ENCODE peak calls at places on chromosomes 11 and 22, in four cellular contexts. O is DMS153, B is DMS 273 treated with DMSO at 0.1 percent for 48 hours, U is cardiac muscle cell. Y is an unnamed sample.

GRCh38 chr22:29580200-29580810 is 608 bp downstream of the NIPSNAP1 start:
- DNase-seq in O (no peak), B (no peak), U (no peak), Y (no peak)

GRCh38 chr11:62556102-62556871 is 9.7 kb upstream of the AHNAK start:
- DNase-seq in O (peak; percentile 66), B (peak; percentile 87), U (peak; percentile 94), Y (no peak)

GRCh38 chr11:102456381-102456780 is 3.8 kb upstream of the TMEM123 start:
- DNase-seq in O (no peak), B (no peak), U (peak; percentile 82), Y (no peak)

GRCh38 chr11:117345039-117345438 is 17.4 kb downstream of the CEP164 start:
- DNase-seq in O (no peak), B (no peak), U (no peak), Y (no peak)

GRCh38 chr11:121437686-121438078 is 14.4 kb upstream of the SORL1 start:
- DNase-seq in O (no peak), B (no peak), U (no peak), Y (no peak)

GRCh38 chr11:86517557-86517956 is 142.9 kb downstream of the CCDC81 start:
- DNase-seq in O (no peak), B (no peak), U (no peak), Y (no peak)

GRCh38 chr11:72641900-72642814 is 32.1 kb downstream of the PDE2A start:
- DNase-seq in O (no peak), B (no peak), U (peak; percentile 19), Y (peak; percentile 6)

GRCh38 chr11:116243975-116244374 is 528.8 kb downstream of the BUD13 start:
- DNase-seq in O (no peak), B (no peak), U (no peak), Y (no peak)

GRCh38 chr11:117818036-117818858 is 6.3 kb downstream of the FXYD2 start:
- DNase-seq in O (no peak), B (no peak), U (no peak), Y (no peak)

GRCh38 chr11:62054484-62055121 is 69.2 kb upstream of the INCENP start:
- DNase-seq in O (peak; percentile 56), B (no peak), U (peak; percentile 26), Y (peak; percentile 6)

GRCh38 chr11:45834298-45834756 is 12.9 kb upstream of the CRY2 start:
- DNase-seq in O (no peak), B (no peak), U (no peak), Y (no peak)

GRCh38 chr11:63589000-63589399 is 25.2 kb downstream of the PLAAT3 start:
- DNase-seq in O (no peak), B (no peak), U (peak; percentile 50), Y (no peak)

GRCh38 chr11:121048464-121049233 is 24.7 kb downstream of the TBCEL start:
- DNase-seq in O (no peak), B (no peak), U (no peak), Y (no peak)

GRCh38 chr11:7540830-7541555 is 27.2 kb downstream of the PPFIBP2 start:
- DNase-seq in O (peak; percentile 19), B (peak; percentile 1), U (no peak), Y (peak; percentile 36)

GRCh38 chr11:35820614-35821013 is 123.2 kb upstream of the LDLRAD3 start:
- DNase-seq in O (no peak), B (no peak), U (no peak), Y (no peak)

GRCh38 chr11:61671527-61671926 is 8.7 kb upstream of the DAGLA start:
- DNase-seq in O (no peak), B (no peak), U (no peak), Y (no peak)

GRCh38 chr11:131598305-131598704 is 227.9 kb downstream of the NTM start:
- DNase-seq in O (no peak), B (no peak), U (no peak), Y (no peak)

GRCh38 chr22:17265649-17266248 is 46.5 kb upstream of the ADA2 start:
- DNase-seq in O (no peak), B (no peak), U (no peak), Y (no peak)

GRCh38 chr11:46389450-46390330 is 1.9 kb downstream of the CHRM4 start:
- DNase-seq in O (peak; percentile 58), B (peak; percentile 11), U (peak; percentile 72), Y (peak; percentile 52)

GRCh38 chr11:35605691-35606090 is 12.6 kb upstream of the FJX1 start:
- DNase-seq in O (no peak), B (no peak), U (peak; percentile 76), Y (no peak)

GRCh38 chr11:128527046-128527445 is 60.3 kb downstream of the ETS1 start:
- DNase-seq in O (no peak), B (no peak), U (no peak), Y (no peak)

GRCh38 chr11:78549624-78550409 is 24.8 kb downstream of the NARS2 start:
- DNase-seq in O (no peak), B (no peak), U (no peak), Y (no peak)

GRCh38 chr11:17801166-17801565 is 66.6 kb downstream of the KCNC1 start:
- DNase-seq in O (no peak), B (no peak), U (no peak), Y (no peak)

GRCh38 chr22:29073618-29074275 is 912 bp downstream of the KREMEN1 start:
- DNase-seq in O (peak; percentile 18), B (no peak), U (peak; percentile 47), Y (no peak)

GRCh38 chr11:122769126-122769780 is 69.0 kb upstream of the CRTAM start:
- DNase-seq in O (no peak), B (no peak), U (peak; percentile 47), Y (no peak)

GRCh38 chr11:118260353-118260752 is 3.7 kb downstream of the MPZL2 start:
- DNase-seq in O (no peak), B (no peak), U (no peak), Y (no peak)

GRCh38 chr11:126080206-126080941 is 17.7 kb upstream of the CDON start:
- DNase-seq in O (peak; percentile 34), B (peak; percentile 2), U (peak; percentile 30), Y (peak; percentile 19)

GRCh38 chr22:28250036-28250695 is 331.1 kb upstream of the PITPNB start:
- DNase-seq in O (no peak), B (no peak), U (no peak), Y (no peak)

GRCh38 chr11:47950396-47950795 is 30.0 kb upstream of the PTPRJ start:
- DNase-seq in O (no peak), B (no peak), U (peak; percentile 76), Y (no peak)

GRCh38 chr11:17277024-17277584 is 565 bp downstream of the NUCB2 start:
- DNase-seq in O (peak; percentile 35), B (no peak), U (peak; percentile 52), Y (peak; percentile 46)

GRCh38 chr11:130817608-130817944 is 98.7 kb downstream of the SNX19 start:
- DNase-seq in O (no peak), B (no peak), U (peak; percentile 70), Y (no peak)

GRCh38 chr11:12744831-12745502 is 70.7 kb downstream of the TEAD1 start:
- DNase-seq in O (no peak), B (no peak), U (no peak), Y (no peak)

GRCh38 chr11:14638561-14638960 is 5.0 kb upstream of the PDE3B start:
- DNase-seq in O (no peak), B (no peak), U (peak; percentile 31), Y (no peak)

GRCh38 chr11:61153593-61154090 is 7.6 kb downstream of the VPS37C start:
- DNase-seq in O (no peak), B (no peak), U (peak; percentile 36), Y (no peak)

GRCh38 chr11:28146123-28146751 is 38.0 kb downstream of the METTL15 start:
- DNase-seq in O (no peak), B (no peak), U (peak; percentile 84), Y (no peak)

GRCh38 chr11:19739872-19740271 is 27.2 kb downstream of the NAV2 start:
- DNase-seq in O (no peak), B (no peak), U (peak; percentile 39), Y (no peak)

Y was measured in NCI-H774.